ENCODE peak calls at places on chromosome 12, in eight cellular contexts. One of them, this sample, is unnamed.
A peak's percentile ranks its signal among the peaks of the same experiment; 100 is the strongest.

GRCh38 chr12:15323530-15323929 is 1.2 kb downstream of the PTPRO start:
- DNase-seq in fibroblast of lung: no peak
- DNase-seq in tibial artery: no peak
- DNase-seq in adrenal gland: no peak
- DNase-seq in spleen: no peak
- DNase-seq in body of pancreas: no peak
- DNase-seq in A549: no peak
- DNase-seq in heart right ventricle: no peak
- DNase-seq in this sample: no peak

GRCh38 chr12:19810213-19810612 is 370.9 kb downstream of the AEBP2 start:
- DNase-seq in fibroblast of lung: no peak
- DNase-seq in tibial artery: no peak
- DNase-seq in adrenal gland: no peak
- DNase-seq in spleen: no peak
- DNase-seq in body of pancreas: no peak
- DNase-seq in A549: no peak
- DNase-seq in heart right ventricle: no peak
- DNase-seq in this sample: no peak

GRCh38 chr12:104219361-104219892 is 3.8 kb downstream of the TXNRD1 start:
- DNase-seq in fibroblast of lung: peak; percentile 98
- DNase-seq in tibial artery: no peak
- DNase-seq in adrenal gland: no peak
- DNase-seq in spleen: no peak
- DNase-seq in body of pancreas: peak; percentile 43
- DNase-seq in A549: peak; percentile 99
- DNase-seq in heart right ventricle: no peak
- DNase-seq in this sample: no peak

GRCh38 chr12:25130741-25131188 is 64.2 kb downstream of the DNAI7 start:
- DNase-seq in fibroblast of lung: peak; percentile 82
- DNase-seq in tibial artery: no peak
- DNase-seq in adrenal gland: no peak
- DNase-seq in spleen: no peak
- DNase-seq in body of pancreas: no peak
- DNase-seq in A549: peak; percentile 44
- DNase-seq in heart right ventricle: no peak
- DNase-seq in this sample: no peak

GRCh38 chr12:126784328-126784921 is 1482.5 kb upstream of the TMEM132C start:
- DNase-seq in fibroblast of lung: no peak
- DNase-seq in tibial artery: no peak
- DNase-seq in adrenal gland: peak; percentile 35
- DNase-seq in spleen: no peak
- DNase-seq in body of pancreas: peak; percentile 67
- DNase-seq in A549: peak; percentile 55
- DNase-seq in heart right ventricle: peak; percentile 13
- DNase-seq in this sample: peak; percentile 40

GRCh38 chr12:106892075-106892474 is 63.6 kb upstream of the TMEM263 start:
- DNase-seq in fibroblast of lung: no peak
- DNase-seq in tibial artery: no peak
- DNase-seq in adrenal gland: no peak
- DNase-seq in spleen: no peak
- DNase-seq in body of pancreas: no peak
- DNase-seq in A549: peak; percentile 63
- DNase-seq in heart right ventricle: no peak
- DNase-seq in this sample: peak; percentile 64

GRCh38 chr12:115660211-115660805 is 617.2 kb downstream of the MED13L start:
- DNase-seq in fibroblast of lung: peak; percentile 10
- DNase-seq in tibial artery: no peak
- DNase-seq in adrenal gland: peak; percentile 56
- DNase-seq in spleen: no peak
- DNase-seq in body of pancreas: peak; percentile 8
- DNase-seq in A549: no peak
- DNase-seq in heart right ventricle: peak; percentile 21
- DNase-seq in this sample: no peak

GRCh38 chr12:6033546-6033945 is 88.5 kb upstream of the ANO2 start:
- DNase-seq in fibroblast of lung: no peak
- DNase-seq in tibial artery: peak; percentile 32
- DNase-seq in adrenal gland: no peak
- DNase-seq in spleen: no peak
- DNase-seq in body of pancreas: no peak
- DNase-seq in A549: no peak
- DNase-seq in heart right ventricle: no peak
- DNase-seq in this sample: no peak

GRCh38 chr12:85951823-85952222 is 77.7 kb downstream of the NTS start:
- DNase-seq in fibroblast of lung: peak; percentile 42
- DNase-seq in tibial artery: no peak
- DNase-seq in adrenal gland: no peak
- DNase-seq in spleen: no peak
- DNase-seq in body of pancreas: no peak
- DNase-seq in A549: peak; percentile 42
- DNase-seq in heart right ventricle: no peak
- DNase-seq in this sample: no peak

GRCh38 chr12:12466157-12466556 is 96.5 kb downstream of the DUSP16 start:
- DNase-seq in fibroblast of lung: no peak
- DNase-seq in tibial artery: no peak
- DNase-seq in adrenal gland: no peak
- DNase-seq in spleen: no peak
- DNase-seq in body of pancreas: no peak
- DNase-seq in A549: no peak
- DNase-seq in heart right ventricle: no peak
- DNase-seq in this sample: no peak

GRCh38 chr12:49339464-49339861 is 2.5 kb upstream of the C1QL4 start:
- DNase-seq in fibroblast of lung: no peak
- DNase-seq in tibial artery: peak; percentile 38
- DNase-seq in adrenal gland: peak; percentile 46
- DNase-seq in spleen: no peak
- DNase-seq in body of pancreas: peak; percentile 62
- DNase-seq in A549: no peak
- DNase-seq in heart right ventricle: no peak
- DNase-seq in this sample: peak; percentile 80

GRCh38 chr12:74317078-74317581 is 220.5 kb upstream of the ATXN7L3B start:
- DNase-seq in fibroblast of lung: peak; percentile 49
- DNase-seq in tibial artery: no peak
- DNase-seq in adrenal gland: peak; percentile 30
- DNase-seq in spleen: no peak
- DNase-seq in body of pancreas: peak; percentile 67
- DNase-seq in A549: peak; percentile 75
- DNase-seq in heart right ventricle: no peak
- DNase-seq in this sample: no peak

GRCh38 chr12:111424793-111425251 is 19.1 kb downstream of the SH2B3 start:
- DNase-seq in fibroblast of lung: no peak
- DNase-seq in tibial artery: no peak
- DNase-seq in adrenal gland: no peak
- DNase-seq in spleen: no peak
- DNase-seq in body of pancreas: no peak
- DNase-seq in A549: no peak
- DNase-seq in heart right ventricle: no peak
- DNase-seq in this sample: peak; percentile 53

GRCh38 chr12:62813031-62813829 is 121.7 kb downstream of the PPM1H start:
- DNase-seq in fibroblast of lung: peak; percentile 74
- DNase-seq in tibial artery: peak; percentile 75
- DNase-seq in adrenal gland: peak; percentile 72
- DNase-seq in spleen: peak; percentile 82
- DNase-seq in body of pancreas: peak; percentile 64
- DNase-seq in A549: peak; percentile 83
- DNase-seq in heart right ventricle: peak; percentile 62
- DNase-seq in this sample: peak; percentile 51

GRCh38 chr12:57086951-57087688 is 1.8 kb upstream of the NAB2 start:
- DNase-seq in fibroblast of lung: peak; percentile 89
- DNase-seq in tibial artery: peak; percentile 98
- DNase-seq in adrenal gland: peak; percentile 88
- DNase-seq in spleen: peak; percentile 96
- DNase-seq in body of pancreas: peak; percentile 86
- DNase-seq in A549: peak; percentile 89
- DNase-seq in heart right ventricle: peak; percentile 93
- DNase-seq in this sample: peak; percentile 84

GRCh38 chr12:92074889-92075288 is 70.8 kb downstream of the BTG1 start:
- DNase-seq in fibroblast of lung: no peak
- DNase-seq in tibial artery: no peak
- DNase-seq in adrenal gland: no peak
- DNase-seq in spleen: no peak
- DNase-seq in body of pancreas: no peak
- DNase-seq in A549: no peak
- DNase-seq in heart right ventricle: no peak
- DNase-seq in this sample: no peak

GRCh38 chr12:92070054-92070863 is 75.4 kb downstream of the BTG1 start:
- DNase-seq in fibroblast of lung: no peak
- DNase-seq in tibial artery: no peak
- DNase-seq in adrenal gland: no peak
- DNase-seq in spleen: no peak
- DNase-seq in body of pancreas: peak; percentile 91
- DNase-seq in A549: peak; percentile 88
- DNase-seq in heart right ventricle: no peak
- DNase-seq in this sample: peak; percentile 71

GRCh38 chr12:92070864-92071445 is 74.7 kb downstream of the BTG1 start:
- DNase-seq in fibroblast of lung: peak; percentile 95
- DNase-seq in tibial artery: no peak
- DNase-seq in adrenal gland: no peak
- DNase-seq in spleen: no peak
- DNase-seq in body of pancreas: peak; percentile 91
- DNase-seq in A549: peak; percentile 94
- DNase-seq in heart right ventricle: no peak
- DNase-seq in this sample: peak; percentile 75

GRCh38 chr12:92075425-92075891 is 70.2 kb downstream of the BTG1 start:
- DNase-seq in fibroblast of lung: peak; percentile 77
- DNase-seq in tibial artery: no peak
- DNase-seq in adrenal gland: no peak
- DNase-seq in spleen: no peak
- DNase-seq in body of pancreas: no peak
- DNase-seq in A549: no peak
- DNase-seq in heart right ventricle: no peak
- DNase-seq in this sample: no peak

GRCh38 chr12:92073123-92073522 is 72.5 kb downstream of the BTG1 start:
- DNase-seq in fibroblast of lung: no peak
- DNase-seq in tibial artery: no peak
- DNase-seq in adrenal gland: no peak
- DNase-seq in spleen: no peak
- DNase-seq in body of pancreas: no peak
- DNase-seq in A549: no peak
- DNase-seq in heart right ventricle: no peak
- DNase-seq in this sample: no peak
- H3K4me1 ChIP-seq in fibroblast of lung: peaks cover 15% of the 10 kb centered on the region
- H3K4me1 ChIP-seq in tibial artery: no peaks in the 10 kb centered on the region
- H3K4me1 ChIP-seq in adrenal gland: peaks cover 12% of the 10 kb centered on the region
- H3K4me1 ChIP-seq in spleen: peaks cover 19% of the 10 kb centered on the region
- H3K4me1 ChIP-seq in body of pancreas: peaks cover 66% of the 10 kb centered on the region
- H3K4me1 ChIP-seq in A549: peaks cover 69% of the 10 kb centered on the region
- H3K4me1 ChIP-seq in heart right ventricle: peaks cover 34% of the 10 kb centered on the region
- H3K4me1 ChIP-seq in this sample: peaks cover 13% of the 10 kb centered on the region

GRCh38 chr12:7638764-7639570 is 26.7 kb downstream of the APOBEC1 start:
- DNase-seq in fibroblast of lung: peak; percentile 85
- DNase-seq in tibial artery: peak; percentile 78
- DNase-seq in adrenal gland: peak; percentile 85
- DNase-seq in spleen: peak; percentile 88
- DNase-seq in body of pancreas: peak; percentile 91
- DNase-seq in A549: peak; percentile 83
- DNase-seq in heart right ventricle: peak; percentile 23
- DNase-seq in this sample: peak; percentile 45

GRCh38 chr12:7642876-7643309 is 22.8 kb downstream of the APOBEC1 start:
- DNase-seq in fibroblast of lung: peak; percentile 9
- DNase-seq in tibial artery: no peak
- DNase-seq in adrenal gland: no peak
- DNase-seq in spleen: no peak
- DNase-seq in body of pancreas: no peak
- DNase-seq in A549: peak; percentile 59
- DNase-seq in heart right ventricle: no peak
- DNase-seq in this sample: no peak

GRCh38 chr12:7645395-7646177 is 20.1 kb downstream of the APOBEC1 start:
- DNase-seq in fibroblast of lung: peak; percentile 46
- DNase-seq in tibial artery: no peak
- DNase-seq in adrenal gland: peak; percentile 22
- DNase-seq in spleen: no peak
- DNase-seq in body of pancreas: peak; percentile 40
- DNase-seq in A549: peak; percentile 42
- DNase-seq in heart right ventricle: no peak
- DNase-seq in this sample: no peak

GRCh38 chr12:7646178-7646475 is 19.6 kb downstream of the APOBEC1 start:
- DNase-seq in fibroblast of lung: no peak
- DNase-seq in tibial artery: no peak
- DNase-seq in adrenal gland: no peak
- DNase-seq in spleen: no peak
- DNase-seq in body of pancreas: no peak
- DNase-seq in A549: no peak
- DNase-seq in heart right ventricle: no peak
- DNase-seq in this sample: no peak

GRCh38 chr12:7642287-7642686 is 23.4 kb downstream of the APOBEC1 start:
- DNase-seq in fibroblast of lung: no peak
- DNase-seq in tibial artery: no peak
- DNase-seq in adrenal gland: no peak
- DNase-seq in spleen: no peak
- DNase-seq in body of pancreas: no peak
- DNase-seq in A549: no peak
- DNase-seq in heart right ventricle: no peak
- DNase-seq in this sample: no peak
- H3K4me3 ChIP-seq in fibroblast of lung: no peak overlapping the region
- H3K4me3 ChIP-seq in tibial artery: no peak overlapping the region
- H3K4me3 ChIP-seq in adrenal gland: no peak overlapping the region
- H3K4me3 ChIP-seq in spleen: no peak overlapping the region
- H3K4me3 ChIP-seq in body of pancreas: no peak overlapping the region
- H3K4me3 ChIP-seq in A549: no peak overlapping the region
- H3K4me3 ChIP-seq in heart right ventricle: no peak overlapping the region
- H3K4me3 ChIP-seq in this sample: no peak overlapping the region

GRCh38 chr12:46660276-46660675 is 165.5 kb downstream of the SLC38A4 start:
- DNase-seq in fibroblast of lung: peak; percentile 56
- DNase-seq in tibial artery: no peak
- DNase-seq in adrenal gland: no peak
- DNase-seq in spleen: no peak
- DNase-seq in body of pancreas: no peak
- DNase-seq in A549: no peak
- DNase-seq in heart right ventricle: no peak
- DNase-seq in this sample: no peak

GRCh38 chr12:46657416-46658411 is 168.1 kb downstream of the SLC38A4 start:
- DNase-seq in fibroblast of lung: peak; percentile 50
- DNase-seq in tibial artery: no peak
- DNase-seq in adrenal gland: no peak
- DNase-seq in spleen: no peak
- DNase-seq in body of pancreas: no peak
- DNase-seq in A549: no peak
- DNase-seq in heart right ventricle: no peak
- DNase-seq in this sample: no peak

GRCh38 chr12:46660719-46661118 is 165.1 kb downstream of the SLC38A4 start:
- DNase-seq in fibroblast of lung: peak; percentile 80
- DNase-seq in tibial artery: no peak
- DNase-seq in adrenal gland: no peak
- DNase-seq in spleen: no peak
- DNase-seq in body of pancreas: no peak
- DNase-seq in A549: no peak
- DNase-seq in heart right ventricle: no peak
- DNase-seq in this sample: no peak

GRCh38 chr12:46659844-46660243 is 166.0 kb downstream of the SLC38A4 start:
- DNase-seq in fibroblast of lung: no peak
- DNase-seq in tibial artery: no peak
- DNase-seq in adrenal gland: no peak
- DNase-seq in spleen: no peak
- DNase-seq in body of pancreas: no peak
- DNase-seq in A549: no peak
- DNase-seq in heart right ventricle: no peak
- DNase-seq in this sample: no peak

GRCh38 chr12:46659032-46659703 is 166.6 kb downstream of the SLC38A4 start:
- DNase-seq in fibroblast of lung: peak; percentile 42
- DNase-seq in tibial artery: no peak
- DNase-seq in adrenal gland: no peak
- DNase-seq in spleen: no peak
- DNase-seq in body of pancreas: no peak
- DNase-seq in A549: no peak
- DNase-seq in heart right ventricle: no peak
- DNase-seq in this sample: no peak
- TF ChIP-seq CTCF in fibroblast of lung: no peak
- TF ChIP-seq CTCF in tibial artery: no peak
- TF ChIP-seq CTCF in adrenal gland: no peak
- TF ChIP-seq CTCF in spleen: no peak
- TF ChIP-seq CTCF in body of pancreas: no peak
- TF ChIP-seq CTCF in A549: no peak
- TF ChIP-seq CTCF in heart right ventricle: no peak
- TF ChIP-seq CTCF in this sample: no peak

GRCh38 chr12:53218551-53219114 is 11.6 kb upstream of the ITGB7 start:
- DNase-seq in fibroblast of lung: peak; percentile 25
- DNase-seq in tibial artery: peak; percentile 77
- DNase-seq in adrenal gland: no peak
- DNase-seq in spleen: peak; percentile 77
- DNase-seq in body of pancreas: no peak
- DNase-seq in A549: no peak
- DNase-seq in heart right ventricle: peak; percentile 48
- DNase-seq in this sample: peak; percentile 62
- H3K4me1 ChIP-seq in fibroblast of lung: peaks cover 33% of the 10 kb centered on the region
- H3K4me1 ChIP-seq in tibial artery: peaks cover 11% of the 10 kb centered on the region
- H3K4me1 ChIP-seq in adrenal gland: peaks cover 51% of the 10 kb centered on the region
- H3K4me1 ChIP-seq in spleen: peaks cover 81% of the 10 kb centered on the region
- H3K4me1 ChIP-seq in body of pancreas: peaks cover 50% of the 10 kb centered on the region
- H3K4me1 ChIP-seq in A549: peaks cover 48% of the 10 kb centered on the region
- H3K4me1 ChIP-seq in heart right ventricle: peaks cover 67% of the 10 kb centered on the region
- H3K4me1 ChIP-seq in this sample: peaks cover 50% of the 10 kb centered on the region